ENCODE peak calls at places on chromosomes 6 and 20, in seven cellular contexts. One of them, this sample, is unnamed.

GRCh38 chr6:111842271-111842822 is 30.9 kb downstream of the FYN start:
- DNase-seq in left ventricle myocardium inferior: no peak
- DNase-seq in NCI-H1417 treated with DMSO at 0.1 percent for 48 hours: no peak
- DNase-seq in AG08396: no peak
- DNase-seq in effector CD8-positive, alpha-beta T cell: no peak
- DNase-seq in activated naive CD4-positive, alpha-beta T cell treated with Interleukin-2 at 50 U/mL for 16 hours: no peak
- DNase-seq in activated CD4-positive, alpha-beta T cell treated with anti-CD3 and anti-CD28 coated beads, Interleukin-2, amount 50 U/mL, for 1 hour: no peak
- DNase-seq in this sample: no peak

GRCh38 chr6:40894962-40895799 is 143.8 kb downstream of the UNC5CL start:
- DNase-seq in AG08396: peak
- DNase-seq in effector CD8-positive, alpha-beta T cell: no peak
- DNase-seq in NCI-H1417 treated with DMSO at 0.1 percent for 48 hours: no peak
- DNase-seq in left ventricle myocardium inferior: peak
- DNase-seq in activated CD4-positive, alpha-beta T cell treated with anti-CD3 and anti-CD28 coated beads, Interleukin-2, amount 50 U/mL, for 1 hour: no peak
- DNase-seq in activated naive CD4-positive, alpha-beta T cell treated with Interleukin-2 at 50 U/mL for 16 hours: no peak
- DNase-seq in this sample: peak

GRCh38 chr20:21529863-21530262 is 16.0 kb upstream of the NKX2-2 start:
- DNase-seq in NCI-H1417 treated with DMSO at 0.1 percent for 48 hours: no peak
- DNase-seq in activated naive CD4-positive, alpha-beta T cell treated with Interleukin-2 at 50 U/mL for 16 hours: no peak
- DNase-seq in activated CD4-positive, alpha-beta T cell treated with anti-CD3 and anti-CD28 coated beads, Interleukin-2, amount 50 U/mL, for 1 hour: no peak
- DNase-seq in left ventricle myocardium inferior: no peak
- DNase-seq in effector CD8-positive, alpha-beta T cell: no peak
- DNase-seq in AG08396: no peak
- DNase-seq in this sample: peak

GRCh38 chr6:75167426-75167825 is 38.4 kb downstream of the COL12A1 start:
- DNase-seq in effector CD8-positive, alpha-beta T cell: no peak
- DNase-seq in left ventricle myocardium inferior: no peak
- DNase-seq in activated naive CD4-positive, alpha-beta T cell treated with Interleukin-2 at 50 U/mL for 16 hours: no peak
- DNase-seq in activated CD4-positive, alpha-beta T cell treated with anti-CD3 and anti-CD28 coated beads, Interleukin-2, amount 50 U/mL, for 1 hour: no peak
- DNase-seq in AG08396: no peak
- DNase-seq in NCI-H1417 treated with DMSO at 0.1 percent for 48 hours: no peak
- DNase-seq in this sample: no peak

GRCh38 chr6:160421854-160422253 is 73.7 kb downstream of the SLC22A3 start:
- DNase-seq in left ventricle myocardium inferior: peak
- DNase-seq in activated naive CD4-positive, alpha-beta T cell treated with Interleukin-2 at 50 U/mL for 16 hours: no peak
- DNase-seq in effector CD8-positive, alpha-beta T cell: no peak
- DNase-seq in NCI-H1417 treated with DMSO at 0.1 percent for 48 hours: no peak
- DNase-seq in activated CD4-positive, alpha-beta T cell treated with anti-CD3 and anti-CD28 coated beads, Interleukin-2, amount 50 U/mL, for 1 hour: no peak
- DNase-seq in AG08396: no peak
- DNase-seq in this sample: peak

GRCh38 chr20:53081916-53082863 is 110.0 kb downstream of the TSHZ2 start:
- DNase-seq in effector CD8-positive, alpha-beta T cell: no peak
- DNase-seq in left ventricle myocardium inferior: no peak
- DNase-seq in activated CD4-positive, alpha-beta T cell treated with anti-CD3 and anti-CD28 coated beads, Interleukin-2, amount 50 U/mL, for 1 hour: no peak
- DNase-seq in AG08396: no peak
- DNase-seq in activated naive CD4-positive, alpha-beta T cell treated with Interleukin-2 at 50 U/mL for 16 hours: no peak
- DNase-seq in NCI-H1417 treated with DMSO at 0.1 percent for 48 hours: peak
- DNase-seq in this sample: no peak

GRCh38 chr20:1945134-1945618 is 48.7 kb downstream of the PDYN start:
- DNase-seq in AG08396: no peak
- DNase-seq in activated CD4-positive, alpha-beta T cell treated with anti-CD3 and anti-CD28 coated beads, Interleukin-2, amount 50 U/mL, for 1 hour: no peak
- DNase-seq in effector CD8-positive, alpha-beta T cell: no peak
- DNase-seq in activated naive CD4-positive, alpha-beta T cell treated with Interleukin-2 at 50 U/mL for 16 hours: no peak
- DNase-seq in left ventricle myocardium inferior: peak
- DNase-seq in NCI-H1417 treated with DMSO at 0.1 percent for 48 hours: no peak
- DNase-seq in this sample: peak

GRCh38 chr6:154868143-154868594 is 126.9 kb upstream of the TIAM2 start:
- DNase-seq in activated CD4-positive, alpha-beta T cell treated with anti-CD3 and anti-CD28 coated beads, Interleukin-2, amount 50 U/mL, for 1 hour: no peak
- DNase-seq in AG08396: peak
- DNase-seq in left ventricle myocardium inferior: no peak
- DNase-seq in NCI-H1417 treated with DMSO at 0.1 percent for 48 hours: peak
- DNase-seq in activated naive CD4-positive, alpha-beta T cell treated with Interleukin-2 at 50 U/mL for 16 hours: no peak
- DNase-seq in effector CD8-positive, alpha-beta T cell: no peak
- DNase-seq in this sample: peak

GRCh38 chr20:57576942-57577550 is 16.1 kb downstream of the PCK1 start:
- DNase-seq in effector CD8-positive, alpha-beta T cell: no peak
- DNase-seq in NCI-H1417 treated with DMSO at 0.1 percent for 48 hours: no peak
- DNase-seq in activated naive CD4-positive, alpha-beta T cell treated with Interleukin-2 at 50 U/mL for 16 hours: no peak
- DNase-seq in activated CD4-positive, alpha-beta T cell treated with anti-CD3 and anti-CD28 coated beads, Interleukin-2, amount 50 U/mL, for 1 hour: no peak
- DNase-seq in left ventricle myocardium inferior: no peak
- DNase-seq in AG08396: no peak
- DNase-seq in this sample: no peak

GRCh38 chr20:15396900-15397299 is 1059.5 kb upstream of the FLRT3 start:
- DNase-seq in activated CD4-positive, alpha-beta T cell treated with anti-CD3 and anti-CD28 coated beads, Interleukin-2, amount 50 U/mL, for 1 hour: no peak
- DNase-seq in activated naive CD4-positive, alpha-beta T cell treated with Interleukin-2 at 50 U/mL for 16 hours: no peak
- DNase-seq in effector CD8-positive, alpha-beta T cell: no peak
- DNase-seq in NCI-H1417 treated with DMSO at 0.1 percent for 48 hours: no peak
- DNase-seq in left ventricle myocardium inferior: no peak
- DNase-seq in AG08396: no peak
- DNase-seq in this sample: no peak

GRCh38 chr20:53755733-53756523 is 162.3 kb upstream of the ZNF217 start:
- DNase-seq in left ventricle myocardium inferior: no peak
- DNase-seq in activated naive CD4-positive, alpha-beta T cell treated with Interleukin-2 at 50 U/mL for 16 hours: no peak
- DNase-seq in NCI-H1417 treated with DMSO at 0.1 percent for 48 hours: no peak
- DNase-seq in effector CD8-positive, alpha-beta T cell: no peak
- DNase-seq in activated CD4-positive, alpha-beta T cell treated with anti-CD3 and anti-CD28 coated beads, Interleukin-2, amount 50 U/mL, for 1 hour: no peak
- DNase-seq in AG08396: no peak
- DNase-seq in this sample: no peak

GRCh38 chr6:154410619-154411044 is 54.0 kb upstream of the IPCEF1 start:
- DNase-seq in NCI-H1417 treated with DMSO at 0.1 percent for 48 hours: no peak
- DNase-seq in activated CD4-positive, alpha-beta T cell treated with anti-CD3 and anti-CD28 coated beads, Interleukin-2, amount 50 U/mL, for 1 hour: no peak
- DNase-seq in left ventricle myocardium inferior: no peak
- DNase-seq in effector CD8-positive, alpha-beta T cell: no peak
- DNase-seq in AG08396: peak
- DNase-seq in activated naive CD4-positive, alpha-beta T cell treated with Interleukin-2 at 50 U/mL for 16 hours: peak
- DNase-seq in this sample: peak

GRCh38 chr20:23399568-23400241 is 21.6 kb downstream of the NAPB start:
- DNase-seq in activated naive CD4-positive, alpha-beta T cell treated with Interleukin-2 at 50 U/mL for 16 hours: peak
- DNase-seq in left ventricle myocardium inferior: no peak
- DNase-seq in AG08396: no peak
- DNase-seq in activated CD4-positive, alpha-beta T cell treated with anti-CD3 and anti-CD28 coated beads, Interleukin-2, amount 50 U/mL, for 1 hour: no peak
- DNase-seq in NCI-H1417 treated with DMSO at 0.1 percent for 48 hours: no peak
- DNase-seq in effector CD8-positive, alpha-beta T cell: no peak
- DNase-seq in this sample: no peak

GRCh38 chr6:20907486-20908071 is 373.3 kb downstream of the CDKAL1 start:
- DNase-seq in activated CD4-positive, alpha-beta T cell treated with anti-CD3 and anti-CD28 coated beads, Interleukin-2, amount 50 U/mL, for 1 hour: no peak
- DNase-seq in NCI-H1417 treated with DMSO at 0.1 percent for 48 hours: no peak
- DNase-seq in AG08396: no peak
- DNase-seq in effector CD8-positive, alpha-beta T cell: no peak
- DNase-seq in left ventricle myocardium inferior: no peak
- DNase-seq in activated naive CD4-positive, alpha-beta T cell treated with Interleukin-2 at 50 U/mL for 16 hours: no peak
- DNase-seq in this sample: no peak

GRCh38 chr20:4814696-4815252 is 93.1 kb downstream of the PRND start:
- DNase-seq in activated naive CD4-positive, alpha-beta T cell treated with Interleukin-2 at 50 U/mL for 16 hours: peak
- DNase-seq in effector CD8-positive, alpha-beta T cell: peak
- DNase-seq in AG08396: no peak
- DNase-seq in left ventricle myocardium inferior: peak
- DNase-seq in NCI-H1417 treated with DMSO at 0.1 percent for 48 hours: no peak
- DNase-seq in activated CD4-positive, alpha-beta T cell treated with anti-CD3 and anti-CD28 coated beads, Interleukin-2, amount 50 U/mL, for 1 hour: peak
- DNase-seq in this sample: peak

GRCh38 chr20:38730167-38730988 is 6.1 kb downstream of the SLC32A1 start:
- DNase-seq in activated naive CD4-positive, alpha-beta T cell treated with Interleukin-2 at 50 U/mL for 16 hours: peak
- DNase-seq in AG08396: no peak
- DNase-seq in activated CD4-positive, alpha-beta T cell treated with anti-CD3 and anti-CD28 coated beads, Interleukin-2, amount 50 U/mL, for 1 hour: no peak
- DNase-seq in effector CD8-positive, alpha-beta T cell: no peak
- DNase-seq in left ventricle myocardium inferior: no peak
- DNase-seq in NCI-H1417 treated with DMSO at 0.1 percent for 48 hours: no peak
- DNase-seq in this sample: no peak

GRCh38 chr6:138275976-138276375 is 57.7 kb upstream of the PBOV1 start:
- DNase-seq in NCI-H1417 treated with DMSO at 0.1 percent for 48 hours: no peak
- DNase-seq in activated naive CD4-positive, alpha-beta T cell treated with Interleukin-2 at 50 U/mL for 16 hours: no peak
- DNase-seq in left ventricle myocardium inferior: no peak
- DNase-seq in AG08396: no peak
- DNase-seq in activated CD4-positive, alpha-beta T cell treated with anti-CD3 and anti-CD28 coated beads, Interleukin-2, amount 50 U/mL, for 1 hour: no peak
- DNase-seq in effector CD8-positive, alpha-beta T cell: no peak
- DNase-seq in this sample: no peak

GRCh38 chr20:37331060-37331857 is 14.7 kb upstream of the SRC start:
- DNase-seq in left ventricle myocardium inferior: no peak
- DNase-seq in activated naive CD4-positive, alpha-beta T cell treated with Interleukin-2 at 50 U/mL for 16 hours: no peak
- DNase-seq in effector CD8-positive, alpha-beta T cell: no peak
- DNase-seq in NCI-H1417 treated with DMSO at 0.1 percent for 48 hours: no peak
- DNase-seq in activated CD4-positive, alpha-beta T cell treated with anti-CD3 and anti-CD28 coated beads, Interleukin-2, amount 50 U/mL, for 1 hour: no peak
- DNase-seq in AG08396: no peak
- DNase-seq in this sample: no peak

GRCh38 chr6:52984247-52984646 is 10.8 kb downstream of the GSTA4 start:
- DNase-seq in NCI-H1417 treated with DMSO at 0.1 percent for 48 hours: no peak
- DNase-seq in activated naive CD4-positive, alpha-beta T cell treated with Interleukin-2 at 50 U/mL for 16 hours: peak
- DNase-seq in effector CD8-positive, alpha-beta T cell: no peak
- DNase-seq in activated CD4-positive, alpha-beta T cell treated with anti-CD3 and anti-CD28 coated beads, Interleukin-2, amount 50 U/mL, for 1 hour: no peak
- DNase-seq in left ventricle myocardium inferior: no peak
- DNase-seq in AG08396: no peak
- DNase-seq in this sample: no peak